ENCODE peak calls at places on chromosome 1, in eight cellular contexts. W, C, I, X, F, O, T and K are unnamed samples.

GRCh38 chr1:54013393-54014008 is 4.5 kb downstream of the LDLRAD1 start:
- DNase-seq in W (no peak), C (no peak), I (no peak), X (no peak), F (no peak), O (no peak), T (no peak), K (no peak)

GRCh38 chr1:41515131-41515678 is 30.7 kb upstream of the EDN2 start:
- DNase-seq in W (no peak), C (no peak), I (no peak), X (peak; percentile 87), F (peak; percentile 65), O (no peak), T (no peak), K (no peak)

GRCh38 chr1:30087465-30087864 is 635.9 kb downstream of the MATN1 start:
- DNase-seq in W (no peak), C (no peak), I (no peak), X (no peak), F (no peak), O (no peak), T (no peak), K (no peak)

GRCh38 chr1:36034692-36035091 is 49.2 kb upstream of the TEKT2 start:
- DNase-seq in W (no peak), C (peak; percentile 31), I (no peak), X (peak; percentile 42), F (peak; percentile 13), O (no peak), T (no peak), K (peak; percentile 4)

GRCh38 chr1:8813991-8814390 is 3.4 kb downstream of the RERE start:
- DNase-seq in W (no peak), C (no peak), I (no peak), X (no peak), F (no peak), O (no peak), T (no peak), K (no peak)

GRCh38 chr1:7738044-7738443 is 33.1 kb upstream of the VAMP3 start:
- DNase-seq in W (no peak), C (no peak), I (no peak), X (no peak), F (no peak), O (no peak), T (no peak), K (no peak)

GRCh38 chr1:101309334-101310221 is 72.8 kb downstream of the S1PR1 start:
- DNase-seq in W (peak; percentile 94), C (peak; percentile 55), I (peak; percentile 79), X (peak; percentile 33), F (peak; percentile 6), O (peak; percentile 18), T (peak; percentile 48), K (peak; percentile 50)

GRCh38 chr1:178645157-178645825 is 79.8 kb upstream of the RALGPS2 start:
- DNase-seq in W (no peak), C (no peak), I (no peak), X (no peak), F (no peak), O (no peak), T (no peak), K (no peak)

GRCh38 chr1:233238884-233239432 is 56.6 kb downstream of the PCNX2 start:
- DNase-seq in W (no peak), C (no peak), I (no peak), X (no peak), F (no peak), O (no peak), T (no peak), K (no peak)

GRCh38 chr1:101174722-101175121 is 62.1 kb upstream of the S1PR1 start:
- DNase-seq in W (no peak), C (peak; percentile 79), I (no peak), X (peak; percentile 29), F (no peak), O (no peak), T (no peak), K (peak; percentile 82)

GRCh38 chr1:28258628-28259251 is 578 bp upstream of the SESN2 start:
- DNase-seq in W (no peak), C (no peak), I (no peak), X (no peak), F (no peak), O (no peak), T (no peak), K (no peak)

GRCh38 chr1:246597340-246597739 is 31.1 kb downstream of the CNST start:
- DNase-seq in W (no peak), C (peak; percentile 85), I (no peak), X (no peak), F (peak; percentile 48), O (no peak), T (no peak), K (peak; percentile 76)

GRCh38 chr1:215556996-215557395 is 10.1 kb upstream of the KCTD3 start:
- DNase-seq in W (no peak), C (no peak), I (no peak), X (no peak), F (no peak), O (no peak), T (no peak), K (no peak)